ENCODE peak calls at places on chromosomes 3 and 15, in seven cellular contexts. C, A, O, L, V, D and K are unnamed samples.

GRCh38 chr15:58447244-58448010 is 15.6 kb downstream of the LIPC start:
- DNase-seq in C (no peak), A (no peak), O (no peak), L (no peak), V (no peak), D (peak), K (no peak)

GRCh38 chr3:149501524-149501923 is 27.0 kb downstream of the TM4SF4 start:
- DNase-seq in C (peak), A (no peak), O (no peak), L (no peak), V (no peak), D (peak), K (no peak)

GRCh38 chr3:23663246-23663645 is 142.5 kb upstream of the UBE2E1 start:
- DNase-seq in C (no peak), A (no peak), O (no peak), L (no peak), V (no peak), D (peak), K (no peak)

GRCh38 chr3:43071313-43071893 is 34.5 kb downstream of the POMGNT2 start:
- DNase-seq in C (no peak), A (no peak), O (peak), L (peak), V (no peak), D (no peak), K (no peak)

GRCh38 chr3:36905545-36905944 is 39.3 kb downstream of the TRANK1 start:
- DNase-seq in C (no peak), A (no peak), O (peak), L (no peak), V (no peak), D (no peak), K (no peak)

GRCh38 chr3:47715928-47716327 is 65.8 kb downstream of the SMARCC1 start:
- DNase-seq in C (no peak), A (no peak), O (no peak), L (no peak), V (no peak), D (peak), K (no peak)

GRCh38 chr3:135262441-135262840 is 467.4 kb downstream of the EPHB1 start:
- DNase-seq in C (no peak), A (no peak), O (no peak), L (no peak), V (no peak), D (no peak), K (no peak)

GRCh38 chr15:68700395-68701123 is 120.1 kb downstream of the ANP32A start:
- DNase-seq in C (peak), A (peak), O (peak), L (no peak), V (peak), D (peak), K (peak)

GRCh38 chr15:91865486-91865885 is 12.0 kb downstream of the SLCO3A1 start:
- DNase-seq in C (no peak), A (no peak), O (no peak), L (no peak), V (no peak), D (no peak), K (no peak)

GRCh38 chr3:142875583-142876207 is 13.2 kb downstream of the PCOLCE2 start:
- DNase-seq in C (no peak), A (no peak), O (no peak), L (no peak), V (no peak), D (no peak), K (no peak)

GRCh38 chr3:51354172-51354571 is 30.9 kb upstream of the MANF start:
- DNase-seq in C (no peak), A (no peak), O (no peak), L (no peak), V (no peak), D (no peak), K (no peak)

GRCh38 chr15:79179108-79179561 is 88.6 kb upstream of the RASGRF1 start:
- DNase-seq in C (no peak), A (no peak), O (no peak), L (no peak), V (no peak), D (no peak), K (no peak)

GRCh38 chr15:86915811-86916331 is 836.2 kb downstream of the AGBL1 start:
- DNase-seq in C (peak), A (no peak), O (no peak), L (no peak), V (peak), D (peak), K (no peak)

GRCh38 chr3:55857635-55858034 is 370.5 kb upstream of the WNT5A start:
- DNase-seq in C (no peak), A (no peak), O (no peak), L (no peak), V (no peak), D (no peak), K (no peak)

GRCh38 chr3:51389423-51390183 is 1.5 kb upstream of the RBM15B start:
- DNase-seq in C (no peak), A (peak), O (peak), L (peak), V (peak), D (peak), K (peak)

GRCh38 chr3:52086939-52087675 is 30.7 kb upstream of the DUSP7 start:
- DNase-seq in C (no peak), A (no peak), O (no peak), L (no peak), V (no peak), D (peak), K (no peak)

GRCh38 chr3:75781079-75781745 is 4.1 kb downstream of the ZNF717 start:
- DNase-seq in C (no peak), A (no peak), O (no peak), L (no peak), V (no peak), D (no peak), K (no peak)

GRCh38 chr3:16587703-16588070 is 17.5 kb downstream of the DAZL start:
- DNase-seq in C (no peak), A (no peak), O (no peak), L (no peak), V (no peak), D (peak), K (no peak)

GRCh38 chr3:62688050-62688449 is 187.2 kb downstream of the CADPS start:
- DNase-seq in C (no peak), A (no peak), O (no peak), L (no peak), V (no peak), D (peak), K (no peak)

GRCh38 chr15:89665449-89666146 is 10.3 kb upstream of the KIF7 start:
- DNase-seq in C (no peak), A (no peak), O (peak), L (no peak), V (peak), D (peak), K (peak)

GRCh38 chr3:87045473-87045872 is 54.5 kb upstream of the VGLL3 start:
- DNase-seq in C (no peak), A (no peak), O (no peak), L (no peak), V (no peak), D (no peak), K (no peak)

GRCh38 chr15:58985443-58985842 is 2.0 kb upstream of the RNF111 start:
- DNase-seq in C (no peak), A (peak), O (no peak), L (no peak), V (no peak), D (peak), K (no peak)

DNA sequence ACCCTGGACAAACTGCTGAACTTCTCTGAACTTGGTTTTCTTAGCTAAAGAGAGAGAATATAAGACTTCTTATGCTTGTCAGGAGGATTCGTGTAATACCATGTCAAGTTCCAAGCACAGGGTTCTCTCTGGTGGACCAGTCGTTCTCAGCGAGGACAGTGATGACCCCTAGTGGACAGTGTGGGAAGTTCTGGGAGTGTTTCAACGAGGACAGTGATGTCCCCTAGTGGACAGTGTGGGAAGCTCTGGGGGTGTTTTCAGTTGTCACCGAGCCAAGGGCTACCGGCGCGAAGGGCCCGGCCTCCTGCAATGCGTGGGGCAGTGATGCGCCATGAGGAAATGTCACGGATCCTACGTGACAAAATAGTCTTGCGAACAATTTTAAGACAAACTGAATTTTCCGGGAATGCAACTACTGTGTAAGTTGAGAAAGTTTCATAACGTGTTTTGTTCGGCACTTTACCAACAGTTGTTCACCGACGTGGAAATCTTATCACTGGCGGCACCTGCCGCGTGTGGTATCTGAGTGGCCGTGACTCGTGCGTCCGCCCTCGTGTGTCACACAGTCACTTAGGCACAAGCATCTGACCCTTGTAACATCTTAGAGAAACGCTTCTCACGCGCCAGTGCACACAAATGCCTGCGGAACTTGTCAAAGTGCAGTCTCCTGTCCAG is 39.3 kb upstream of the MUC4 start:
- DNase-seq in C (peak), A (peak), O (peak), L (peak), V (peak), D (peak), K (peak)
- TF ChIP-seq CTCF in C (peak), A (peak), O (peak), L (peak), V (peak), D (peak), K (peak)

GRCh38 chr3:131048030-131048429 is 21.4 kb downstream of the NEK11 start:
- DNase-seq in C (no peak), A (no peak), O (no peak), L (no peak), V (no peak), D (no peak), K (no peak)

GRCh38 chr3:131047582-131047981 is 20.9 kb downstream of the NEK11 start:
- DNase-seq in C (no peak), A (no peak), O (peak), L (no peak), V (no peak), D (no peak), K (no peak)

DNA sequence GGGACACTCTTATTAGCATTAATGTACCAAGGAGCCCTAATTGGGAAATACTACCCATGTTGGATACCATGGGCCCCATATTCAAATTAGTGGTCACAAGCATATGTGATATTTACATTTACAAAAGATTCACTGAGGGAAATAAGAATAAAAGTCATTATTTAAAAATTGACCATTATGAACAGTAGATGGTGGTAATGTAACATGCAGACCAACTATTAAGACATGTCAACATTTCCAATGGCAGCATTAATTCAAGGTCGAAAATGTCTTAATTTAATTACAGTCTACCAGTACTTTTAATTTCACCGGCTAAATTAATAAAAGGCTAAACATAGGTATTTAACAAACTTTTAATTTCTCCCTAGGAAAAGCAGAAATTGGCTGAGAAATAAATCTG is 26.3 kb downstream of the NEK11 start:
- DNase-seq in C (no peak), A (no peak), O (no peak), L (no peak), V (no peak), D (peak), K (no peak)
- TF ChIP-seq CTCF in C (peak), A (no peak), O (no peak), L (no peak), V (peak), D (peak), K (no peak)

DNA sequence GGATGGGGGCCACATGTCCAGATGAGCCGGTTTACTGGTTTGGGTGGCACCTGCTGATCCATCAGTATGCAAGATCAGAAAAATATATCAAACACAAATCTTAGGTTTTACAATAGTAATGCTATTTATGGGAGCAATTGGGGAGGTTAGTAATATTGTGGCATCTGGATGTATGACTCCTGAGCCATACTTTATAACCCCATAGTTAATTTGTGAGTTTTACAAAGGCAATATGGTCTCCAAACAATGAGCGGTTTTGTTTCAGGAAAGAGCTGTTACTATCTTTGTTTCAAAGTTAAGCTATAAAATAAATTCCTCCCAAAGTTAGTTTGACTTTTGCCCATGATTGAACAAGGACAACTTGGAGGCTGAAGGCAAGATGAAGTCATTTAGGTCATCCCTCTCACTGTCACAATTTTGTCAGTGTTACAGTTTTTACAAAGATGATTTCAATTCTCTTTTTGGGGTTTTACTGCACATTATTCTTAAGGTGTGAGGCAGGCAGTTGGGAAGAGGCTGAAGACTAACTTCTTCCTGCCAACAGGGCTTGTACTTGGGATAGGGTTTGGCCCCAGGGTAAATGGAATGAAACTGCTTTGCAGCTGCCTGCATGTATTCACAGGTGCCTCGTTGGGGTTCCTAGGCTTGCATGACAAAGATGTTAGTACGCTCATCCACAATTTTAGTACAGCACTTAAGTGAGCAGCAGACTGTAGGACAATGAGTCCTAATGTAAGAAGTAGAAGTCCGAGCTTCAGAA is 296.6 kb upstream of the NDN start:
- DNase-seq in C (no peak), A (no peak), O (no peak), L (no peak), V (no peak), D (no peak), K (no peak)
- TF ChIP-seq CTCF in C (no peak), A (no peak), O (no peak), L (no peak), V (no peak), D (no peak), K (no peak)

DNA sequence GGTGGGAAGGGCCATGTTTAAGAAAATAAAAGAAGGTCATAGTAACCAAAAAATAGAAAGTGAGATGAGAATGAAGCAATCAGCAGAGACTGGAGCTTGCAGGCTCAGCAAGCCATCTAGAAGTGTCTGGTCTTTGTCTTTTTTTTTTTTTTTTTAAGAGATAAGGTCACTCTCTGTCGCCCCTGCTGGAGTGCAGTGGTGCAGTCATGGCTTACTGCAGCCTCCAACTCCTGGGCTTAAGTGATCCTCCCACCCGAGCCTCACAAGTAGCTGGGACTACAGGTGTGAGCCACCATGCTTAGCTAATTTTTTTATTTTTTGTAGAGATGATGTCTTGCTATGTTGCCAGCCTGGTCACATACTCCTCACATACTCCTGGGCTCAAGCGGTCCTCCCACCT is 36.2 kb downstream of the GXYLT2 start:
- DNase-seq in C (no peak), A (no peak), O (no peak), L (no peak), V (no peak), D (no peak), K (no peak)
- TF ChIP-seq CTCF in C (no peak), A (no peak), O (peak), L (no peak), V (no peak), D (no peak), K (no peak)